ENCODE peak calls at places on chromosomes 6 and 20, in nine cellular contexts. R, J, I, K, O, M, H, D and N are unnamed samples.

GRCh38 chr6:99836471-99836870 is 157.6 kb downstream of the MCHR2 start:
- DNase-seq in R (no peak), J (no peak), I (no peak), K (no peak), O (no peak), M (no peak), H (no peak), D (no peak), N (no peak)

GRCh38 chr20:38302721-38303120 is 1.2 kb upstream of the BPI start:
- DNase-seq in R (no peak), J (no peak), I (no peak), K (no peak), O (no peak), M (no peak), H (no peak), D (no peak), N (no peak)

GRCh38 chr6:21914121-21914973 is 320.8 kb downstream of the SOX4 start:
- DNase-seq in R (no peak), J (peak), I (no peak), K (peak), O (peak), M (no peak), H (peak), D (no peak), N (peak)

GRCh38 chr6:24009319-24009718 is 116.7 kb upstream of the NRSN1 start:
- DNase-seq in R (no peak), J (no peak), I (no peak), K (no peak), O (no peak), M (no peak), H (no peak), D (peak), N (no peak)

GRCh38 chr6:13604546-13605416 is 10.4 kb upstream of the NOL7 start:
- DNase-seq in R (no peak), J (no peak), I (no peak), K (no peak), O (no peak), M (no peak), H (no peak), D (no peak), N (no peak)

GRCh38 chr6:7147051-7147671 is 39.4 kb downstream of the RREB1 start:
- DNase-seq in R (no peak), J (no peak), I (no peak), K (no peak), O (no peak), M (no peak), H (no peak), D (no peak), N (no peak)

GRCh38 chr20:10622657-10623418 is 51.0 kb downstream of the JAG1 start:
- DNase-seq in R (no peak), J (peak), I (no peak), K (no peak), O (no peak), M (no peak), H (no peak), D (no peak), N (no peak)

GRCh38 chr6:130129781-130130246 is 92.9 kb downstream of the SAMD3 start:
- DNase-seq in R (no peak), J (no peak), I (no peak), K (no peak), O (no peak), M (no peak), H (no peak), D (no peak), N (no peak)

GRCh38 chr6:1574895-1575212 is 34.9 kb upstream of the FOXC1 start:
- DNase-seq in R (no peak), J (no peak), I (no peak), K (no peak), O (no peak), M (no peak), H (no peak), D (no peak), N (no peak)

GRCh38 chr6:77292564-77293546 is 170.4 kb downstream of the HTR1B start:
- DNase-seq in R (no peak), J (no peak), I (peak), K (no peak), O (no peak), M (no peak), H (no peak), D (no peak), N (no peak)

GRCh38 chr20:52493177-52493711 is 301.7 kb upstream of the ZFP64 start:
- DNase-seq in R (no peak), J (no peak), I (peak), K (no peak), O (no peak), M (no peak), H (no peak), D (peak), N (no peak)

GRCh38 chr6:53731906-53732636 is 62.7 kb upstream of the LRRC1 start:
- DNase-seq in R (no peak), J (no peak), I (no peak), K (no peak), O (no peak), M (no peak), H (no peak), D (no peak), N (no peak)

GRCh38 chr20:63520594-63520938 is at the start of gene PPDPF:
- DNase-seq in R (peak), J (peak), I (peak), K (peak), O (peak), M (peak), H (peak), D (peak), N (peak)

GRCh38 chr20:38241201-38241600 is 19.3 kb downstream of the KIAA1755 start:
- DNase-seq in R (no peak), J (no peak), I (no peak), K (no peak), O (no peak), M (no peak), H (no peak), D (no peak), N (no peak)

GRCh38 chr6:30061766-30062458 is 847 bp downstream of the POLR1H start:
- DNase-seq in R (no peak), J (no peak), I (peak), K (peak), O (peak), M (no peak), H (peak), D (no peak), N (peak)

GRCh38 chr20:49964964-49965780 is 17.6 kb upstream of the SNAI1 start:
- DNase-seq in R (no peak), J (no peak), I (peak), K (peak), O (no peak), M (peak), H (no peak), D (no peak), N (no peak)

GRCh38 chr6:154981071-154981373 is 14.1 kb upstream of the TIAM2 start:
- DNase-seq in R (no peak), J (no peak), I (no peak), K (peak), O (no peak), M (no peak), H (no peak), D (no peak), N (no peak)

GRCh38 chr6:100465701-100466409 is 1.1 kb upstream of the SIM1 start:
- DNase-seq in R (no peak), J (no peak), I (no peak), K (no peak), O (no peak), M (no peak), H (no peak), D (no peak), N (no peak)